ENCODE peak calls at places on chromosomes 1 and 21, in seven cellular contexts. H is ACHN, Z is mammary epithelial cell, F is GM04504, T is lower leg skin, W is tibial nerve, X is Kasumi-1. C is an unnamed sample.
A peak's percentile ranks its signal among the peaks of the same experiment; 100 is the strongest.

GRCh38 chr1:42923367-42924248 is 35.1 kb downstream of the SLC2A1 start:
- DNase-seq in H (no peak), Z (no peak), F (no peak), T (no peak), W (no peak), X (peak; percentile 84), C (no peak)

GRCh38 chr1:15852828-15853302 is 5.4 kb downstream of the SPEN start:
- DNase-seq in H (no peak), Z (no peak), F (no peak), T (no peak), W (no peak), X (no peak), C (no peak)

GRCh38 chr1:100249537-100250257 is at the start of gene DBT:
- DNase-seq in H (peak; percentile 93), Z (peak; percentile 94), F (peak; percentile 86), T (peak; percentile 99), W (peak; percentile 91), X (peak; percentile 97), C (peak; percentile 96)

GRCh38 chr1:244403431-244403830 is 48.3 kb downstream of the ADSS2 start:
- DNase-seq in H (no peak), Z (no peak), F (no peak), T (no peak), W (no peak), X (no peak), C (no peak)

GRCh38 chr1:203638914-203639313 is 12.3 kb downstream of the ATP2B4 start:
- DNase-seq in H (no peak), Z (no peak), F (no peak), T (no peak), W (no peak), X (peak; percentile 18), C (no peak)

GRCh38 chr1:36366091-36366661 is 19.5 kb downstream of the STK40 start:
- DNase-seq in H (no peak), Z (no peak), F (no peak), T (no peak), W (no peak), X (peak; percentile 98), C (no peak)

GRCh38 chr1:203045821-203046594 is 19.7 kb downstream of the PPFIA4 start:
- DNase-seq in H (no peak), Z (no peak), F (no peak), T (no peak), W (no peak), X (no peak), C (no peak)

GRCh38 chr1:151006331-151007052 is at the start of gene MINDY1:
- DNase-seq in H (peak; percentile 92), Z (peak; percentile 80), F (peak; percentile 77), T (peak; percentile 92), W (peak; percentile 54), X (peak; percentile 96), C (peak; percentile 77)

GRCh38 chr21:44948426-44949120 is 8.7 kb downstream of the SLX9 start:
- DNase-seq in H (no peak), Z (no peak), F (no peak), T (no peak), W (no peak), X (no peak), C (peak; percentile 46)

GRCh38 chr1:203327684-203328457 is 22.6 kb downstream of the BTG2 start:
- DNase-seq in H (peak; percentile 78), Z (peak; percentile 63), F (no peak), T (peak; percentile 92), W (peak; percentile 55), X (peak; percentile 49), C (no peak)

GRCh38 chr1:230394741-230395140 is 31.4 kb downstream of the PGBD5 start:
- DNase-seq in H (no peak), Z (no peak), F (no peak), T (peak; percentile 18), W (no peak), X (no peak), C (no peak)

GRCh38 chr1:25640646-25641328 is 24.2 kb downstream of the MAN1C1 start:
- DNase-seq in H (no peak), Z (no peak), F (no peak), T (peak; percentile 48), W (no peak), X (no peak), C (no peak)

GRCh38 chr1:184636156-184636448 is 118.6 kb downstream of the EDEM3 start:
- DNase-seq in H (no peak), Z (no peak), F (no peak), T (no peak), W (peak; percentile 71), X (no peak), C (no peak)

GRCh38 chr1:216464489-216464888 is 41.2 kb upstream of the USH2A start:
- DNase-seq in H (peak; percentile 3), Z (peak; percentile 83), F (peak; percentile 69), T (no peak), W (no peak), X (no peak), C (no peak)

GRCh38 chr1:52153898-52154297 is 12.0 kb downstream of the ZFYVE9 start:
- DNase-seq in H (no peak), Z (no peak), F (no peak), T (no peak), W (no peak), X (no peak), C (no peak)

GRCh38 chr21:18951291-18952038 is 547.9 kb upstream of the TMPRSS15 start:
- DNase-seq in H (peak; percentile 27), Z (no peak), F (no peak), T (no peak), W (no peak), X (peak; percentile 63), C (no peak)

GRCh38 chr1:168512864-168513595 is 30.8 kb downstream of the XCL2 start:
- DNase-seq in H (no peak), Z (no peak), F (no peak), T (no peak), W (no peak), X (no peak), C (no peak)

GRCh38 chr1:26368006-26368405 is 4.5 kb downstream of the ZNF683 start:
- DNase-seq in H (no peak), Z (no peak), F (no peak), T (no peak), W (no peak), X (no peak), C (no peak)

GRCh38 chr1:89489037-89489729 is 35.4 kb upstream of the LRRC8B start:
- DNase-seq in H (no peak), Z (peak; percentile 51), F (peak; percentile 2), T (no peak), W (no peak), X (peak; percentile 89), C (no peak)